ENCODE peak calls at places on chromosomes 2 and 18, in five cellular contexts. S, L, N, B and C are unnamed samples. For H3K4me1, the result is how much of the 10 kb centered on the place peaks cover.

GRCh38 chr2:234102112-234102511 is 51.6 kb downstream of the SPP2 start:
- DNase-seq in B (no peak), S (no peak), L (peak), N (no peak), C (no peak)

GRCh38 chr2:71680925-71681324 is 227.6 kb downstream of the DYSF start:
- DNase-seq in B (no peak), L (no peak), S (no peak), N (no peak), C (no peak)

GRCh38 chr2:223894009-223894408 is 51.1 kb downstream of the WDFY1 start:
- DNase-seq in S (no peak), L (no peak), N (no peak), B (no peak), C (no peak)

GRCh38 chr2:147204102-147204501 is 640.7 kb upstream of the ACVR2A start:
- DNase-seq in S (no peak), N (no peak), B (no peak), L (peak), C (no peak)

GRCh38 chr2:113000436-113000835 is 4.8 kb upstream of the IL36A start:
- DNase-seq in L (no peak), B (no peak), N (no peak), S (no peak), C (no peak)

GRCh38 chr18:46623541-46623940 is 33.5 kb downstream of the LOXHD1 start:
- DNase-seq in B (peak), N (no peak), S (peak), L (no peak), C (peak)

GRCh38 chr2:57598552-57598951 is 448.1 kb upstream of the VRK2 start:
- DNase-seq in S (no peak), N (no peak), B (no peak), L (no peak), C (no peak)

GRCh38 chr2:147520817-147521216 is 324.0 kb upstream of the ACVR2A start:
- DNase-seq in B (no peak), L (no peak), N (no peak), S (no peak), C (no peak)

GRCh38 chr2:14706201-14706600 is 73.7 kb downstream of the LRATD1 start:
- DNase-seq in S (no peak), L (no peak), N (no peak), B (no peak), C (no peak)

GRCh38 chr2:69742170-69742952 is 427 bp downstream of the ANXA4 start:
- DNase-seq in B (no peak), S (peak), L (no peak), N (no peak), C (no peak)

GRCh38 chr2:69741281-69742169 is at the start of gene ANXA4:
- DNase-seq in S (peak), B (peak), N (peak), L (peak), C (peak)

GRCh38 chr2:69750246-69750645 is 8.3 kb downstream of the ANXA4 start:
- DNase-seq in B (no peak), N (no peak), L (no peak), S (no peak), C (no peak)

GRCh38 chr2:69743847-69744264 is 1.9 kb downstream of the ANXA4 start:
- DNase-seq in S (no peak), B (no peak), L (no peak), N (no peak), C (no peak)

DNA sequence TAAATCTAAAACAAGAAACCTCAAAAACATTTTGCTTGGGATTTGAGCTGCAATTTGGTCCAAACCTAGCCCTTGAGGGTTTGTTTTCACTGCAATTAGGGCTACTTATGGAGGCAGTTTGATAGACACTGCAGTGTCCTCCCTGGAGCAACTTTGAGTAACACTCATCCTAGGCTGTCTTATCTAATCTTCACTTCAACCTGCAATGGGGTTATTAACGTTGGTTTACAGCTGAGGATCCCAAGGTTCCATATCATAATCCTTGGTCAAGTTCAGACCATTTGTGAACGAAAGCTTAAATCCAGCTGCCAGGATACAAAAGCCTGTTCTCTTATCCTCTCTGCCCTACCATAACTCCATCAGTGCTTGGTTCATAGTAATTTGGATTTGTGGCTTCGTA is 2.5 kb downstream of the ANXA4 start:
- DNase-seq in L (no peak), B (no peak), N (no peak), S (no peak), C (no peak)
- TF ChIP-seq CTCF in L (no peak), B (no peak), N (no peak), S (no peak), C (no peak)

DNA sequence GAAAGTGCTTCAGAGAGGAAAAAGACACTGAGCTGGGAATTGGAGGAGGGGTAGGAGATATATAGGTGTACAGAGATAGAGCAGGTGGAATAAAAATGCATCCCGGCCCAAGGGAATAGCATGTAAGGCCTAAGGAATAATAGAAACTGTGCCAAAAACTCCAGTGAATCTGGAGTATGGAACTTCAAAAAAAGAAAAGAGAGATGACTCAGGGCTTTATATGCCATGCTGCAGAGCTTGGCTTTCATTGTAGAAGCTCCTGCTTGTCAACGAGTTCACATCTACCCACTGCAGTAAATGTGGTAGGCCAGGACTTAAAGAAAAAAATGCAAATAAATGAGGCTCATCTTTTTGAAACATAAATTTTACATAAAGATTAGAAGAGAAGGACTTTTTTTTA is 131.8 kb downstream of the MREG start:
- DNase-seq in L (no peak), S (no peak), B (no peak), N (no peak), C (no peak)
- H3K4me1 ChIP-seq in L (under half), S (under half), B (under half), N (under half), C (under half)

GRCh38 chr2:221831051-221831450 is 258.9 kb upstream of the EPHA4 start:
- DNase-seq in L (no peak), B (no peak), N (no peak), S (no peak), C (no peak)

GRCh38 chr2:221833972-221834371 is 261.9 kb upstream of the EPHA4 start:
- DNase-seq in L (peak), N (no peak), S (no peak), B (no peak), C (no peak)

GRCh38 chr2:221836091-221836490 is 264.0 kb upstream of the EPHA4 start:
- DNase-seq in S (no peak), B (no peak), N (no peak), L (peak), C (no peak)
- TF ChIP-seq CTCF in S (no peak), B (no peak), N (no peak), L (peak), C (no peak)

DNA sequence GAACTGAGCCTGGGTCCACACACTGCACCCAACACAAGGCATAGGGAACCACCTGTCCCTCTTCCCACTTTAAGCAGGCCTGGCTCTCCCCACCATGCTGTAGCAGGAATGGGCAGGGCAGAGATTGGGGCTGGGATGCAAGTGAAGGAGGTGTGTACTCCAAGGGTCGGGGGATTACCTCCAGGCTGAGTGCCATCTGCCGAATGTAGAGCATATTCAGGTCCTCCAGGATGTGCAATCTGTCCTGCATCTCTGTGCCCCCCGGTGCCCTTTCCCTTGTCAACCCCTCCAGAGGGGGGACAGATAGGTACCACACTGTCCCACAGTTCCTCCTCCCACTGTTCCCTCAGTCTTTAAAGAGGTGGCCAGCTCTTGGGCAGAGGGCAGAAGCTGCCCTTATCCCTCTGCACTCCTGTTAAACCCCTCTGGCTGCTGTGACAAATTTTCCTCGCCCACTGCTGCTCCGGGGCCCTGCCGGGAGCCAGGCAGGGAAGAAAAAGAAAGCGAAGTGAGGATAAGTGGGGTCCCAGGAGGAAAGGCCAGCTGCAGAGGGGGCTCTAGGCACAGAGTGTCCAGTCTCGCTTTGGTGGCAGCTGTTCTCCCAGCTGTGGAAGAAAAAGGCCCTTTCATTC is 2.2 kb downstream of the RTKN start:
- DNase-seq in S (no peak), N (no peak), L (no peak), B (no peak), C (no peak)
- H3K4me1 ChIP-seq in S (half or more), N (under half), L (under half), B (under half), C (under half)